ENCODE peak calls at places on chromosomes 3 and 15, in five cellular contexts. Z is CD8-positive, alpha-beta T cell; H is astrocyte; U is GM23338; G is CD4-positive, CD25-positive, alpha-beta regulatory T cell. E is an unnamed sample.

GRCh38 chr3:157175678-157176077 is 15.7 kb upstream of the CCNL1 start:
- DNase-seq in Z (peak), G (peak), H (no peak), U (peak), E (peak)

GRCh38 chr15:74141591-74141990 is 11.2 kb downstream of the ISLR2 start:
- DNase-seq in G (no peak), U (no peak), H (no peak), Z (no peak), E (no peak)

GRCh38 chr3:108127301-108127988 is 36.6 kb upstream of the CD47 start:
- DNase-seq in H (no peak), U (no peak), Z (peak), G (peak), E (peak)

GRCh38 chr3:72982653-72983366 is 13.8 kb upstream of the PPP4R2 start:
- DNase-seq in H (no peak), G (no peak), U (no peak), Z (no peak), E (no peak)

GRCh38 chr15:62782100-62782791 is 260.3 kb upstream of the TPM1 start:
- DNase-seq in Z (no peak), G (peak), U (peak), H (peak), E (peak)

GRCh38 chr3:21654241-21654640 is 96.8 kb downstream of the ZNF385D start:
- DNase-seq in Z (no peak), H (peak), U (no peak), G (no peak), E (no peak)

GRCh38 chr3:159795050-159795449 is 193.6 kb upstream of the IL12A start:
- DNase-seq in H (no peak), U (no peak), G (no peak), Z (no peak), E (no peak)

GRCh38 chr3:46848271-46849097 is 14.8 kb downstream of the MYL3 start:
- DNase-seq in H (peak), G (peak), U (peak), Z (peak), E (no peak)

GRCh38 chr15:97684249-97684648 is 276.3 kb upstream of the ARRDC4 start:
- DNase-seq in Z (no peak), U (no peak), G (no peak), H (no peak), E (no peak)

GRCh38 chr3:66823532-66823931 is 174.6 kb upstream of the KBTBD8 start:
- DNase-seq in Z (no peak), G (no peak), U (no peak), H (no peak), E (no peak)

GRCh38 chr15:69647160-69647513 is 194.5 kb downstream of the RPLP1 start:
- DNase-seq in H (no peak), G (no peak), U (peak), Z (no peak), E (no peak)

GRCh38 chr15:51751687-51752683 is 588 bp downstream of the TMOD2 start:
- DNase-seq in Z (no peak), U (peak), G (no peak), H (no peak), E (peak)

GRCh38 chr3:54625805-54626787 is 301.8 kb downstream of the LRTM1 start:
- DNase-seq in H (no peak), G (no peak), U (no peak), Z (no peak), E (no peak)

GRCh38 chr3:196323723-196324122 is 5.7 kb upstream of the DYNLT2B start:
- DNase-seq in H (no peak), U (peak), G (no peak), Z (no peak), E (no peak)

GRCh38 chr3:61872077-61872706 is 310.8 kb downstream of the PTPRG start:
- DNase-seq in H (peak), Z (no peak), G (no peak), U (peak), E (no peak)

GRCh38 chr15:43325039-43325438 is 5.3 kb downstream of the LCMT2 start:
- DNase-seq in U (no peak), H (no peak), G (no peak), Z (no peak), E (no peak)

GRCh38 chr3:140927279-140927678 is 14.4 kb upstream of the SLC25A36 start:
- DNase-seq in Z (no peak), U (no peak), G (no peak), H (no peak), E (no peak)

DNA sequence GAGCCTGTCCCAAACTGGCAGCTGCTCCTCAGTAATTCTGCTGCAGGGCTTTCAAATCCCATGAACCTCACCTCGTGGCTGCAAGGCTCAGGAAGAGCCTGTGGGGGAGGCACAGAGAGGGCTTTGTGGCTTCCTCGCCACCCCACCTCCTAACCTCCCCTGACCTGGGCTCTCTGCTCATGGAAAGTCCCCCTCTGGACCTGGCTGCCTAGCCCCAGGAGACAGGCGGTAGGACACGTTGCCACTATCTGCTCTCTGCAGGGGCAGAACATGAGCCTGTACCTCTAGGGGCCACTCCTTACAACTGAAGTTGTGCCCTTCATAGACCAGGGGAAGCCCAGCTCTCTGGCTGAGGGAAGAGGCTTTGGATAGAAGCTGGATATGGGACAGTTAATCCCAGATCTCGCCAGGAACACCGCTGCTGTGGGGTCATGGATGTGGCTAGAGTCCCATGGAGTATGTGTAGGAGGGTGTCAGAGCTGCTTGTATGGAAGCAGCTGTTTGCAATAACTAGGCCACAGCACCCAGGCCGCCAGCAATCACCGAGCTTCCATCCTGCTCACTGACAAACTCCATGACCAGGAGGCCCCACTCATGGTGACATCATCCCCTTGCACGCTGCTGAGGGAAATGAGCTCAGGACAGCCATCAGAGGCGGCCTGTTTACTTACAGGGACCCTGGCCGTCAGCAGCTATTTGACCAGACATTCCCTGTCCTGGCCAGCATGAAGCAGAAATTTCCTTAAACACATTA is 34.0 kb upstream of the CILP start:
- DNase-seq in U (no peak), G (no peak), Z (no peak), H (peak), E (no peak)
- H3K27ac ChIP-seq in U (no peak), G (no peak), Z (no peak), H (no peak), E (no peak)

DNA sequence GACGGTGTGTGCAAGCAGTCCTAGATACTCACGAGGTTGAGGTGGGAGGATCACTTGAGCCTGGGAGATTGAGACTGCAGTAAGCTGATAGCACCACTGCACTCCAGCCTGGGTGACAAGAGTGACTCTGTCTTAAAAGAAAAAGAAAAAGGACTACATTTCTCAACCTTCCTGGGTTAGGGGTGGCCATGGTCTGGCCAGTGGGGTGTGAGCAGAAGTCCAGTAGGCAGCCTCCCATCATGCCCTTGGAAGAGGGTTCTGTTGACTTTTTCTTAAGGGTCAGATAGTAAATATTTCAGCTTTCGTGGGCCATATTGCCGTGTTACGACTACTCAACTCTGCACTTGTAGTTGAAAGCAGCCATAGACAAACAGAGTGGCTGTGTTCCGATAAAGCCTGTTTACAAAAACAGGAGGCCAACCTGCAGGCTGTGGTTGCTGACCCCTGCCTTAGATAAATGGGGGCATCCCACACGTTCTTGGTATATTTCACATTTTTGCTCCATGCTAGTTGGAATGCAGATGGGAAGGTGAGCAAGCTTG is 31.0 kb upstream of the PDE8A start:
- DNase-seq in G (no peak), Z (no peak), H (no peak), U (no peak), E (no peak)
- H3K27ac ChIP-seq in G (no peak), Z (no peak), H (no peak), U (no peak), E (no peak)

DNA sequence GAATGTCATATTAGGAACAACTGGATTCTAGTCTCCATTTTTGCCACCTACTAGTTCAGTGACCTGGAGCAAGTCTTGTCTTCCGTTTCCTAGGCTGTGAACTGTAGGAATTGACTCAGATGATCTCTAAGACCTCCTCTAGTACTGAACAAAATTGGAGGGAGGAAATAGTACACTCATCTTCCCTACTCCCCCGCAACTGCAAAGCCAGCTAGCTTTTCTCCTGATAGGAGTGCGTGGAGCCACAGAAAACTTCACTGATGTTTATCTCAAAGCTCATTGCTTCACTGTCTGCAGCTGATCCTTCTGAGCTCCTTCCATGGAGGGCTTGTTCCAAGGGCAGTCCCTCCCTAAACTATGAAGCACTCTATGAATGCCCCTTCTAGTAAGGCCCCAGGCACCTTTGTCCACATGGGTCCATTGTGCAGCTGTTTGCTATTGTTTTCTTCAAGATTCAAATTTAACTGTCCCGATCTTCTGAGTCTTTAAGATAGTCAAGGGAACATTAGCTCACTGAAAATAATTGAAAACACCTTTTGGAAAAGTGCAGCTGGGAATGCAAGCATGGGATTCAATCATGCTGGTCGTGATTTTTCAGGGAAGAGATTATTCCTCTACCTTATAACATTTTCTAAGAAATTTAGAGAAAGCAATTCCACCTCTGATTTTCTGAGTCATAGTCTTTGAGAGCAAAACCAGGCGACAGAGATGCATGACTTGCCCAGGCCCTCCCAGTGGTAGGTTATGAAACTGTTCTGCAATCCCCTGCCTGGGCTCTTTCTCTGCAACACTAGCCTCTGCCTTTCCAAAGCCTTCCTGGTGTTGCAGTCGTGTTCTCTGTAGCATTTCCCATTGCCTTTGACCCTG is 24.3 kb downstream of the FILIP1L start:
- DNase-seq in Z (no peak), U (peak), G (peak), H (peak), E (peak)
- H3K27ac ChIP-seq in Z (no peak), U (peak), G (no peak), H (peak), E (no peak)

DNA sequence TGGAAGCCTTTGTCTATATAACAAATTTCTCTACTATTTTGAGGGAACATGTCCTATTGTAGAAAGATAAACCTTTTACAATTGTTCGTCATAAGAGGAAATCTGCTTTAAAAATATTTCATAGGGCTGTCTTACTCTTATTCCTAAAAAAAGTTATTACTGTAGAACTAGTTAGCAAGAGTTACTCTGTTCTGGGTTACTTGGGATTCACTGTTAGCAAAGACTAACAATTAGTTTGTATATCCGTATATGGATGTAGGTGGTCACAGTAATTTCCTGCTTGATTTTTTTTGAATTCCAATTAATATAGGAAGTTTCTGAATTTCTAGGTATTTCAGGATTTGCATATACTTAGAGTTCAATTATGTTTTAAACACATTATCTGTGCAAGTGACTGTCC is 413.5 kb downstream of the RBMS3 start:
- DNase-seq in Z (no peak), H (no peak), U (no peak), G (no peak), E (no peak)
- H3K27ac ChIP-seq in Z (no peak), H (peak), U (peak), G (no peak), E (no peak)

DNA sequence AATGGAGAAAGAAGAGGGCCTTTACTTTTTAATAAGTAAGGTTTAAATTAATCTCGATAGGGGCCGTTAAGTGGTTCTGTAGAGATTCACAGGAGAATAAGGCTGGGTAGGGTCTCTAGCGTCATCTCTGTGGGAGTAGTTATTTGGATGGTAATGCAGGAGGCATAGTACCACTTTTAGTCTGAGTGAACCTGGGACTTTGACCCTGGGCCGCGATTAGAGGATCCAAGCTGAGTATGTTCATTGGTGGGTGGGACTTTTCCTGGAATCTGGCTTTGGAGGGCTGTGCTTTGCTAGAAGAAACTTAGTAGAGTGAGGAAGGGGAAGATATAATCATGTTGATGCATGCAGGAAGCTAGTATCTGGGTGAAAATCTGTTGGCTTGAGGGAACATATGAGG is 4.0 kb downstream of the LPP start:
- DNase-seq in H (no peak), Z (no peak), G (no peak), U (no peak), E (no peak)
- H3K27ac ChIP-seq in H (no peak), Z (no peak), G (no peak), U (no peak), E (no peak)

GRCh38 chr3:127059032-127059560 is 76.2 kb downstream of the PLXNA1 start:
- DNase-seq in Z (no peak), G (no peak), H (no peak), U (no peak), E (no peak)
- H3K27ac ChIP-seq in Z (no peak), G (no peak), H (no peak), U (no peak), E (no peak)

GRCh38 chr15:66070220-66070934 is 183.2 kb downstream of the MEGF11 start:
- DNase-seq in G (no peak), H (no peak), U (no peak), Z (no peak), E (no peak)
- H3K27ac ChIP-seq in G (no peak), H (no peak), U (no peak), Z (no peak), E (no peak)

E was measured in RWPE1.